ENCODE peak calls at places on chromosomes 5 and 9, in six cellular contexts. One of them, this sample, is unnamed.

GRCh38 chr9:104868303-104868686 is 59.7 kb downstream of the ABCA1 start:
- DNase-seq in HCT116: no peak
- DNase-seq in H1: no peak
- DNase-seq in GM12878: no peak
- DNase-seq in HepG2: no peak
- DNase-seq in K562: no peak
- DNase-seq in this sample: no peak

GRCh38 chr9:84711936-84712335 is 42.4 kb downstream of the NTRK2 start:
- DNase-seq in HCT116: no peak
- DNase-seq in H1: no peak
- DNase-seq in GM12878: no peak
- DNase-seq in HepG2: no peak
- DNase-seq in K562: no peak
- DNase-seq in this sample: no peak

GRCh38 chr9:137500666-137501397 is 41.7 kb upstream of the NSMF start:
- DNase-seq in HCT116: no peak
- DNase-seq in H1: no peak
- DNase-seq in GM12878: no peak
- DNase-seq in HepG2: no peak
- DNase-seq in K562: no peak
- DNase-seq in this sample: no peak

GRCh38 chr9:136267261-136268111 is 21.9 kb upstream of the QSOX2 start:
- DNase-seq in HCT116: peak
- DNase-seq in H1: peak
- DNase-seq in GM12878: no peak
- DNase-seq in HepG2: peak
- DNase-seq in K562: peak
- DNase-seq in this sample: peak

GRCh38 chr5:14272548-14273205 is 129.5 kb downstream of the TRIO start:
- DNase-seq in HCT116: no peak
- DNase-seq in H1: no peak
- DNase-seq in GM12878: no peak
- DNase-seq in HepG2: no peak
- DNase-seq in K562: no peak
- DNase-seq in this sample: no peak

GRCh38 chr5:107523019-107523680 is 147.6 kb downstream of the EFNA5 start:
- DNase-seq in HCT116: no peak
- DNase-seq in H1: no peak
- DNase-seq in GM12878: no peak
- DNase-seq in HepG2: no peak
- DNase-seq in K562: no peak
- DNase-seq in this sample: no peak

GRCh38 chr5:138303365-138303764 is 28.2 kb downstream of the CDC25C start:
- DNase-seq in HCT116: no peak
- DNase-seq in H1: no peak
- DNase-seq in GM12878: no peak
- DNase-seq in HepG2: no peak
- DNase-seq in K562: no peak
- DNase-seq in this sample: no peak

GRCh38 chr5:148820778-148821395 is 5.5 kb upstream of the ADRB2 start:
- DNase-seq in HCT116: peak
- DNase-seq in H1: no peak
- DNase-seq in GM12878: no peak
- DNase-seq in HepG2: peak
- DNase-seq in K562: no peak
- DNase-seq in this sample: no peak

GRCh38 chr9:85290019-85290418 is 451.7 kb downstream of the AGTPBP1 start:
- DNase-seq in HCT116: no peak
- DNase-seq in H1: no peak
- DNase-seq in GM12878: no peak
- DNase-seq in HepG2: no peak
- DNase-seq in K562: no peak
- DNase-seq in this sample: no peak

GRCh38 chr5:153896701-153897100 is 142.0 kb downstream of the FAM114A2 start:
- DNase-seq in HCT116: no peak
- DNase-seq in H1: no peak
- DNase-seq in GM12878: peak
- DNase-seq in HepG2: no peak
- DNase-seq in K562: no peak
- DNase-seq in this sample: no peak

GRCh38 chr5:168347786-168348414 is 56.5 kb downstream of the WWC1 start:
- DNase-seq in HCT116: no peak
- DNase-seq in H1: no peak
- DNase-seq in GM12878: no peak
- DNase-seq in HepG2: no peak
- DNase-seq in K562: no peak
- DNase-seq in this sample: no peak

GRCh38 chr5:113271753-113272454 is 162.9 kb downstream of the TSSK1B start:
- DNase-seq in HCT116: no peak
- DNase-seq in H1: no peak
- DNase-seq in GM12878: no peak
- DNase-seq in HepG2: no peak
- DNase-seq in K562: no peak
- DNase-seq in this sample: no peak

GRCh38 chr9:77523891-77524290 is 124.2 kb downstream of the GNA14 start:
- DNase-seq in HCT116: no peak
- DNase-seq in H1: no peak
- DNase-seq in GM12878: no peak
- DNase-seq in HepG2: no peak
- DNase-seq in K562: no peak
- DNase-seq in this sample: no peak

GRCh38 chr9:76751011-76751410 is 13.2 kb upstream of the PCA3 start:
- DNase-seq in HCT116: no peak
- DNase-seq in H1: no peak
- DNase-seq in GM12878: no peak
- DNase-seq in HepG2: no peak
- DNase-seq in K562: no peak
- DNase-seq in this sample: no peak

GRCh38 chr9:4297795-4298254 is 2.0 kb downstream of the GLIS3 start:
- DNase-seq in HCT116: no peak
- DNase-seq in H1: no peak
- DNase-seq in GM12878: no peak
- DNase-seq in HepG2: peak
- DNase-seq in K562: peak
- DNase-seq in this sample: peak

GRCh38 chr5:119829341-119829740 is 200.0 kb downstream of the FAM170A start:
- DNase-seq in HCT116: no peak
- DNase-seq in H1: no peak
- DNase-seq in GM12878: no peak
- DNase-seq in HepG2: no peak
- DNase-seq in K562: no peak
- DNase-seq in this sample: no peak

GRCh38 chr5:139668064-139668880 is 20.1 kb downstream of the CXXC5 start:
- DNase-seq in HCT116: no peak
- DNase-seq in H1: no peak
- DNase-seq in GM12878: no peak
- DNase-seq in HepG2: no peak
- DNase-seq in K562: peak
- DNase-seq in this sample: no peak

GRCh38 chr5:56123531-56124243 is 109.4 kb downstream of the ANKRD55 start:
- DNase-seq in HCT116: peak
- DNase-seq in H1: peak
- DNase-seq in GM12878: no peak
- DNase-seq in HepG2: peak
- DNase-seq in K562: peak
- DNase-seq in this sample: peak

GRCh38 chr9:138011951-138012500 is 134.4 kb downstream of the CACNA1B start:
- DNase-seq in HCT116: no peak
- DNase-seq in H1: no peak
- DNase-seq in GM12878: no peak
- DNase-seq in HepG2: no peak
- DNase-seq in K562: no peak
- DNase-seq in this sample: no peak

GRCh38 chr9:81716409-81716808 is 27.1 kb upstream of the TLE1 start:
- DNase-seq in HCT116: no peak
- DNase-seq in H1: no peak
- DNase-seq in GM12878: no peak
- DNase-seq in HepG2: no peak
- DNase-seq in K562: no peak
- DNase-seq in this sample: no peak

GRCh38 chr9:110691002-110691549 is 22.5 kb downstream of the MUSK start:
- DNase-seq in HCT116: no peak
- DNase-seq in H1: no peak
- DNase-seq in GM12878: no peak
- DNase-seq in HepG2: peak
- DNase-seq in K562: no peak
- DNase-seq in this sample: no peak

GRCh38 chr5:172870261-172870806 is 36.3 kb downstream of the ERGIC1 start:
- DNase-seq in HCT116: no peak
- DNase-seq in H1: no peak
- DNase-seq in GM12878: no peak
- DNase-seq in HepG2: no peak
- DNase-seq in K562: no peak
- DNase-seq in this sample: no peak

GRCh38 chr9:97668485-97668884 is 28.7 kb downstream of the XPA start:
- DNase-seq in HCT116: no peak
- DNase-seq in H1: no peak
- DNase-seq in GM12878: no peak
- DNase-seq in HepG2: no peak
- DNase-seq in K562: peak
- DNase-seq in this sample: no peak

GRCh38 chr5:14663734-14664269 is 716 bp upstream of the OTULIN start:
- DNase-seq in HCT116: no peak
- DNase-seq in H1: no peak
- DNase-seq in GM12878: no peak
- DNase-seq in HepG2: no peak
- DNase-seq in K562: no peak
- DNase-seq in this sample: no peak

GRCh38 chr5:108687599-108688220 is 60.0 kb upstream of the FER start:
- DNase-seq in HCT116: no peak
- DNase-seq in H1: no peak
- DNase-seq in GM12878: no peak
- DNase-seq in HepG2: no peak
- DNase-seq in K562: no peak
- DNase-seq in this sample: no peak

GRCh38 chr9:24464321-24464951 is 81.3 kb downstream of the IZUMO3 start:
- DNase-seq in HCT116: no peak
- DNase-seq in H1: peak
- DNase-seq in GM12878: no peak
- DNase-seq in HepG2: no peak
- DNase-seq in K562: no peak
- DNase-seq in this sample: peak

GRCh38 chr5:51881901-51882300 is 498.7 kb downstream of the ISL1 start:
- DNase-seq in HCT116: no peak
- DNase-seq in H1: no peak
- DNase-seq in GM12878: no peak
- DNase-seq in HepG2: no peak
- DNase-seq in K562: no peak
- DNase-seq in this sample: peak

GRCh38 chr5:53923969-53924876 is 363.8 kb downstream of the NDUFS4 start:
- DNase-seq in HCT116: no peak
- DNase-seq in H1: no peak
- DNase-seq in GM12878: no peak
- DNase-seq in HepG2: no peak
- DNase-seq in K562: no peak
- DNase-seq in this sample: no peak

GRCh38 chr9:84697494-84698114 is 28.1 kb downstream of the NTRK2 start:
- DNase-seq in HCT116: peak
- DNase-seq in H1: peak
- DNase-seq in GM12878: no peak
- DNase-seq in HepG2: peak
- DNase-seq in K562: peak
- DNase-seq in this sample: peak

GRCh38 chr9:91036356-91036755 is 234.7 kb downstream of the SYK start:
- DNase-seq in HCT116: no peak
- DNase-seq in H1: no peak
- DNase-seq in GM12878: no peak
- DNase-seq in HepG2: no peak
- DNase-seq in K562: no peak
- DNase-seq in this sample: no peak

DNA sequence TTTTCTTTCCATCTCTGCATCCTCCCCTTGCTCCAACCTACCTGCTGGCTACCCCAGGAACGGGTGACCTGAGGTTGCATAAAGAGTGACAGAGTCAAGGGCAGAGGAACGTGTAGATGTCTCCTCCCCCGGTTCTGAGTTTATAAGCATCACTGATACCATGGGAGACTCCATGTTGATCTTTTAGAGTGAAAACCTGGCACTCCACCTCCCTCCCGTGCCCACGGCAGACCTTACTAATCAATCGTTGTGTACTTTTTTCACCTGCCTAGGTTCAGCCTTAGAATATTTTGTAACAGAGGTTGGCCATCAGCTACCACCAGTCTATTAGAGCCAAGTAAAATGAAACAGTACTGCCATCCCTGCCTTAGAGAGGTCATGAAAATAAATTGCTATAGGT is 24.6 kb upstream of the BARHL1 start:
- DNase-seq in HCT116: no peak
- DNase-seq in H1: no peak
- DNase-seq in GM12878: no peak
- DNase-seq in HepG2: no peak
- DNase-seq in K562: no peak
- DNase-seq in this sample: no peak
- H3K9ac ChIP-seq in HCT116: no peak
- H3K9ac ChIP-seq in H1: no peak
- H3K9ac ChIP-seq in GM12878: no peak
- H3K9ac ChIP-seq in HepG2: no peak
- H3K9ac ChIP-seq in K562: no peak
- H3K9ac ChIP-seq in this sample: no peak

GRCh38 chr9:21754741-21755140 is 47.7 kb upstream of the MTAP start:
- DNase-seq in HCT116: no peak
- DNase-seq in H1: no peak
- DNase-seq in GM12878: no peak
- DNase-seq in HepG2: no peak
- DNase-seq in K562: no peak
- DNase-seq in this sample: no peak
- TF ChIP-seq ZNF274 in HCT116: no peak
- TF ChIP-seq ZNF274 in H1: no peak
- TF ChIP-seq ZNF274 in GM12878: no peak
- TF ChIP-seq ZNF274 in HepG2: no peak
- TF ChIP-seq ZNF274 in K562: no peak
- TF ChIP-seq ZNF274 in this sample: no peak

GRCh38 chr9:88998911-88999310 is 7.6 kb downstream of the S1PR3 start:
- DNase-seq in HCT116: no peak
- DNase-seq in H1: peak
- DNase-seq in GM12878: no peak
- DNase-seq in HepG2: no peak
- DNase-seq in K562: no peak
- DNase-seq in this sample: no peak
- H3K9ac ChIP-seq in HCT116: no peak
- H3K9ac ChIP-seq in H1: no peak
- H3K9ac ChIP-seq in GM12878: no peak
- H3K9ac ChIP-seq in HepG2: no peak
- H3K9ac ChIP-seq in K562: no peak
- H3K9ac ChIP-seq in this sample: no peak

GRCh38 chr5:78747703-78748359 is 99.3 kb upstream of the LHFPL2 start:
- DNase-seq in HCT116: no peak
- DNase-seq in H1: no peak
- DNase-seq in GM12878: no peak
- DNase-seq in HepG2: no peak
- DNase-seq in K562: no peak
- DNase-seq in this sample: no peak
- TF ChIP-seq ZNF274 in HCT116: no peak
- TF ChIP-seq ZNF274 in H1: no peak
- TF ChIP-seq ZNF274 in GM12878: no peak
- TF ChIP-seq ZNF274 in HepG2: no peak
- TF ChIP-seq ZNF274 in K562: no peak
- TF ChIP-seq ZNF274 in this sample: no peak

GRCh38 chr9:73050062-73050814 is 97.4 kb upstream of the ALDH1A1 start:
- DNase-seq in HCT116: no peak
- DNase-seq in H1: no peak
- DNase-seq in GM12878: no peak
- DNase-seq in HepG2: no peak
- DNase-seq in K562: no peak
- DNase-seq in this sample: no peak
- H3K9ac ChIP-seq in HCT116: no peak
- H3K9ac ChIP-seq in H1: no peak
- H3K9ac ChIP-seq in GM12878: no peak
- H3K9ac ChIP-seq in HepG2: no peak
- H3K9ac ChIP-seq in K562: no peak
- H3K9ac ChIP-seq in this sample: no peak

GRCh38 chr5:6753851-6754250 is 40.6 kb downstream of the TENT4A start:
- DNase-seq in HCT116: no peak
- DNase-seq in H1: no peak
- DNase-seq in GM12878: no peak
- DNase-seq in HepG2: no peak
- DNase-seq in K562: no peak
- DNase-seq in this sample: no peak
- TF ChIP-seq ZNF274 in HCT116: no peak
- TF ChIP-seq ZNF274 in H1: no peak
- TF ChIP-seq ZNF274 in GM12878: no peak
- TF ChIP-seq ZNF274 in HepG2: no peak
- TF ChIP-seq ZNF274 in K562: no peak
- TF ChIP-seq ZNF274 in this sample: no peak